ENCODE peak calls at places on chromosomes 7 and 10, in eight cellular contexts. L is body of pancreas, E is A549, I is ovary, B is prostate gland, U is suprapubic skin, V is gastrocnemius medialis, Q is heart left ventricle. Z is an unnamed sample.

GRCh38 chr10:110267246-110267645 is 37.5 kb downstream of the SMNDC1 start:
- DNase-seq in L (no peak), E (no peak), I (no peak), B (no peak), U (no peak), V (no peak), Q (no peak), Z (no peak)

GRCh38 chr10:29119374-29119773 is 169.5 kb upstream of the LYZL1 start:
- DNase-seq in L (peak; percentile 34), E (peak; percentile 30), I (peak; percentile 45), B (no peak), U (no peak), V (no peak), Q (no peak), Z (peak; percentile 25)

GRCh38 chr7:90828601-90829000 is 232.5 kb downstream of the CDK14 start:
- DNase-seq in L (no peak), E (no peak), I (no peak), B (no peak), U (no peak), V (no peak), Q (no peak), Z (no peak)

GRCh38 chr10:60139798-60140566 is 233.6 kb upstream of the CCDC6 start:
- DNase-seq in L (no peak), E (peak; percentile 23), I (no peak), B (peak; percentile 19), U (no peak), V (peak; percentile 35), Q (no peak), Z (no peak)

GRCh38 chr7:99380823-99381663 is 6.5 kb downstream of the ARPC1B start:
- DNase-seq in L (no peak), E (no peak), I (no peak), B (no peak), U (no peak), V (no peak), Q (no peak), Z (peak; percentile 72)

GRCh38 chr7:17131983-17132655 is 166.3 kb upstream of the AHR start:
- DNase-seq in L (no peak), E (no peak), I (no peak), B (no peak), U (no peak), V (no peak), Q (no peak), Z (no peak)

GRCh38 chr7:158802535-158803199 is 26.6 kb downstream of the ESYT2 start:
- DNase-seq in L (no peak), E (peak; percentile 57), I (no peak), B (no peak), U (no peak), V (no peak), Q (no peak), Z (no peak)

GRCh38 chr7:88243345-88243909 is 23.6 kb upstream of the SRI start:
- DNase-seq in L (no peak), E (peak; percentile 56), I (no peak), B (peak; percentile 30), U (no peak), V (no peak), Q (no peak), Z (peak; percentile 50)

GRCh38 chr7:148972360-148972759 is 55.9 kb downstream of the PDIA4 start:
- DNase-seq in L (no peak), E (no peak), I (no peak), B (no peak), U (no peak), V (no peak), Q (no peak), Z (no peak)

GRCh38 chr10:86389441-86390193 is 23.0 kb upstream of the GRID1 start:
- DNase-seq in L (peak; percentile 69), E (peak; percentile 42), I (no peak), B (no peak), U (no peak), V (no peak), Q (no peak), Z (peak; percentile 53)
- TF ChIP-seq POLR2A in L (no peak), E (no peak), I (no peak), B (no peak), U (no peak), V (no peak), Q (no peak), Z (no peak)

GRCh38 chr7:151087247-151088018 is 1.2 kb downstream of the AGAP3 start:
- DNase-seq in L (peak; percentile 74), E (peak; percentile 53), I (peak; percentile 61), B (peak; percentile 45), U (no peak), V (no peak), Q (peak; percentile 67), Z (peak; percentile 61)

GRCh38 chr7:151085329-151085690 is 965 bp upstream of the AGAP3 start:
- DNase-seq in L (no peak), E (no peak), I (no peak), B (no peak), U (no peak), V (no peak), Q (no peak), Z (peak; percentile 77)

GRCh38 chr7:151086802-151087246 is 549 bp downstream of the AGAP3 start:
- DNase-seq in L (peak; percentile 49), E (no peak), I (no peak), B (no peak), U (no peak), V (no peak), Q (no peak), Z (peak; percentile 60)

GRCh38 chr7:151083824-151084160 is 499 bp upstream of the TMUB1 start:
- DNase-seq in L (no peak), E (no peak), I (no peak), B (no peak), U (no peak), V (no peak), Q (no peak), Z (no peak)

DNA sequence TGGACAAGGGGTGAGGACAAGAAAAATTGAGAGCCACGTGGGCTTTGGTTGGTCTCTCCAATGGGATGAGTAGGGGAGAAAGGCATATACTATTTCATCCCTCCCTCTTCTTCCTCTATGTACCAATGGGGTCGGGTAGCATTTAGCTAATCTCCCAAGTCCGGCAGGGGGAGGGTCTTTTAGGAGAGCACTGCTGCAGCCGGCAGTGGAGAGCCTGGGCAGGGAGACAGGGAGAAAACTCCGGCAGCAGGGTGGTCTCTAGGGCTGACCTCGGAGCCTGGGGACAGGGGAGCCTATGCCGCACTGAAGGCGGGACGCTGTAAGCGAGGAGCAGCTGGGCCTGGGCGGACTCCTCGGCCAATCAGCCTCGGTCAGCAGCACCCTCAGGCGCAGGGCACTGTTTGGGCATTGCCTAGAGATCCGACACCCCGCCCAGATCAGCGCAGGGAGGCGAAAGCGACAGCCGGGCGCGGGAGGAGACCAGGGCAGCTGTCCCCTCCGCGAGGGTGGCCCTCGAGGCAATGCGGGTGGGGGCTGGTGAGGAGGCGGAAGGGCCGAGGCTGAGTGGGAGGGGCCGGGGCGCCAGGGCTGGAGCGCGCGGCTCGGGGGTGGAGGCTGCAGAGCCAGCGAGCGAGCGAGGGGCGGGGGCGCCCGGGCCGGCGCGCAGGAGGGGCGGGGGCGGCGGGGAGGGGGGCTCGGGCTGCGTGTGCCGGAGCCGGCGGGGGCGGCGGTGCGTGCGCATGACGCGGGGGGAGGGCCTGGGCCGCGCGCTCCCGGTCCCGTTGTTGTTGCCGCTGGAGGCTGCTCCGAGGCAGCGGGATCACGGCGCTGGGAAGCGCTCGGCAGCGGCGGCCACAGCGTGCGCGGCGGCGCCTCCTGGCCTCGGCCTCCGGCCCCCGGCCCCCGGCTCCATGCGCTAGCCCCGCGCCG is at the start of gene AGAP3:
- DNase-seq in L (peak; percentile 90), E (peak; percentile 76), I (peak; percentile 82), B (peak; percentile 87), U (peak; percentile 93), V (peak; percentile 86), Q (peak; percentile 92), Z (peak; percentile 91)
- TF ChIP-seq POLR2A in L (peak; percentile 86), E (peak; percentile 81), I (no peak), B (peak; percentile 76), U (no peak), V (peak; percentile 85), Q (no peak), Z (peak; percentile 85)

GRCh38 chr7:28480595-28480994 is 68.3 kb downstream of the CREB5 start:
- DNase-seq in L (no peak), E (no peak), I (no peak), B (no peak), U (no peak), V (no peak), Q (no peak), Z (no peak)

GRCh38 chr7:28481131-28481926 is 69.0 kb downstream of the CREB5 start:
- DNase-seq in L (no peak), E (no peak), I (no peak), B (no peak), U (no peak), V (peak; percentile 41), Q (no peak), Z (no peak)

GRCh38 chr7:28478661-28479060 is 66.3 kb downstream of the CREB5 start:
- DNase-seq in L (no peak), E (no peak), I (no peak), B (no peak), U (no peak), V (no peak), Q (no peak), Z (no peak)

GRCh38 chr7:28477041-28477442 is 64.7 kb downstream of the CREB5 start:
- DNase-seq in L (no peak), E (no peak), I (no peak), B (no peak), U (no peak), V (no peak), Q (no peak), Z (no peak)

DNA sequence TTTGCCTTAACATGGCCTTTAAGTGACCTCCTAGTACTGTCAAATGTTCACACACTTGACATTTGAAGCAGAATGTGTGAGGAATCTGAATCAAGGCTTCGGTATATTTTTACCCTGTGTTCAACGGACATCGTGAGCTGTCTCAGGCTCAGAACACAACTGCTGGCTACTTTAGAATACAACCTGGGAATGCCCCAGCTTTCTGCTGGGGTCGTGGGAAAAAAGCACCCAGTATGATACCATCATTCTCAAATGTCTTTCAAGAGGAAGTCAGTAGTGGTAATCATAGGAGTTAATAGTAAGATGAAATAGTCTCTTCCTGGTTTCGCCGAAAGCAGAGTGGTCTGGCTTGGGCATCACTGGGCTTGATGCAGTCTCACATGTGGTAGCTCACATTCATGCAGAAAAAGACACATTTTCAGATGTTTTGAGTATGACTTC is 67.2 kb downstream of the CREB5 start:
- DNase-seq in L (no peak), E (no peak), I (no peak), B (no peak), U (no peak), V (no peak), Q (no peak), Z (no peak)
- TF ChIP-seq POLR2A in L (no peak), E (no peak), I (no peak), B (no peak), U (no peak), V (no peak), Q (no peak), Z (no peak)

GRCh38 chr10:130112821-130113220 is 2.2 kb upstream of the C10orf143 start:
- DNase-seq in L (no peak), E (no peak), I (no peak), B (no peak), U (no peak), V (no peak), Q (no peak), Z (no peak)

GRCh38 chr10:130110236-130111114 is at the start of gene C10orf143:
- DNase-seq in L (peak; percentile 98), E (peak; percentile 98), I (peak; percentile 98), B (peak; percentile 97), U (peak; percentile 99), V (peak; percentile 97), Q (peak; percentile 98), Z (peak; percentile 99)

GRCh38 chr10:130111848-130112180 is 1.2 kb upstream of the C10orf143 start:
- DNase-seq in L (no peak), E (peak; percentile 7), I (no peak), B (no peak), U (no peak), V (no peak), Q (no peak), Z (no peak)

GRCh38 chr10:130109796-130110235 is 814 bp downstream of the C10orf143 start:
- DNase-seq in L (peak; percentile 85), E (peak; percentile 85), I (peak; percentile 70), B (peak; percentile 75), U (peak; percentile 83), V (peak; percentile 62), Q (peak; percentile 74), Z (peak; percentile 77)

GRCh38 chr10:130111115-130111847 is 651 bp upstream of the C10orf143 start:
- DNase-seq in L (peak; percentile 95), E (peak; percentile 98), I (peak; percentile 95), B (peak; percentile 98), U (peak; percentile 99), V (peak; percentile 96), Q (peak; percentile 97), Z (peak; percentile 98)
- TF ChIP-seq POLR2A in L (peak; percentile 61), E (peak; percentile 68), I (peak; percentile 64), B (peak; percentile 55), U (no peak), V (no peak), Q (no peak), Z (peak; percentile 21)